ENCODE peak calls at places on chromosomes 5 and 9, in ten cellular contexts. W, B, S, M, Q, D, U, L, J and X are unnamed samples.

GRCh38 chr5:155728146-155728856 is 598.7 kb upstream of the SGCD start:
- DNase-seq in W (no peak), B (peak), S (peak), M (no peak), Q (no peak), D (peak), U (peak), L (peak), J (peak), X (no peak)

GRCh38 chr5:74594172-74595040 is 46.1 kb downstream of the ENC1 start:
- DNase-seq in W (no peak), B (no peak), S (no peak), M (no peak), Q (no peak), D (no peak), U (no peak), L (no peak), J (no peak), X (no peak)

GRCh38 chr5:123012321-123012720 is 24.2 kb downstream of the PPIC start:
- DNase-seq in W (no peak), B (no peak), S (no peak), M (no peak), Q (no peak), D (no peak), U (no peak), L (no peak), J (no peak), X (no peak)

GRCh38 chr9:80922544-80922943 is 766.8 kb downstream of the TLE1 start:
- DNase-seq in W (no peak), B (no peak), S (no peak), M (no peak), Q (no peak), D (no peak), U (no peak), L (no peak), J (no peak), X (no peak)

GRCh38 chr9:112271466-112272098 is 61.8 kb downstream of the PTBP3 start:
- DNase-seq in W (no peak), B (no peak), S (no peak), M (no peak), Q (peak), D (no peak), U (no peak), L (no peak), J (no peak), X (no peak)

GRCh38 chr5:135484563-135485157 is 32.5 kb upstream of the TIFAB start:
- DNase-seq in W (no peak), B (no peak), S (peak), M (no peak), Q (no peak), D (no peak), U (no peak), L (no peak), J (no peak), X (no peak)

GRCh38 chr9:35836595-35836994 is 7.6 kb downstream of the TMEM8B start:
- DNase-seq in W (no peak), B (no peak), S (peak), M (no peak), Q (no peak), D (no peak), U (no peak), L (no peak), J (no peak), X (no peak)

GRCh38 chr9:106324596-106325280 is 538.2 kb upstream of the ZNF462 start:
- DNase-seq in W (no peak), B (no peak), S (no peak), M (no peak), Q (no peak), D (no peak), U (no peak), L (no peak), J (no peak), X (no peak)

GRCh38 chr9:134226221-134226930 is 62.0 kb upstream of the RNU6ATAC start:
- DNase-seq in W (no peak), B (peak), S (no peak), M (no peak), Q (peak), D (no peak), U (peak), L (no peak), J (no peak), X (no peak)

GRCh38 chr5:122126177-122126701 is 3.1 kb upstream of the ZNF474 start:
- DNase-seq in W (no peak), B (no peak), S (no peak), M (no peak), Q (no peak), D (no peak), U (no peak), L (no peak), J (no peak), X (no peak)

GRCh38 chr5:2999926-3000325 is 248.4 kb upstream of the IRX2 start:
- DNase-seq in W (no peak), B (no peak), S (peak), M (no peak), Q (no peak), D (no peak), U (peak), L (no peak), J (no peak), X (no peak)

GRCh38 chr9:21974542-21975409 is 19.4 kb downstream of the CDKN2A start:
- DNase-seq in W (no peak), B (no peak), S (peak), M (peak), Q (no peak), D (peak), U (peak), L (no peak), J (peak), X (no peak)

GRCh38 chr9:6024035-6024554 is 8.7 kb upstream of the RANBP6 start:
- DNase-seq in W (no peak), B (no peak), S (no peak), M (no peak), Q (peak), D (no peak), U (no peak), L (no peak), J (no peak), X (no peak)

GRCh38 chr9:78566948-78567675 is 270.2 kb downstream of the PSAT1 start:
- DNase-seq in W (no peak), B (no peak), S (no peak), M (no peak), Q (no peak), D (no peak), U (no peak), L (no peak), J (no peak), X (no peak)

GRCh38 chr9:124779368-124780059 is 2.6 kb downstream of the OLFML2A start:
- DNase-seq in W (no peak), B (no peak), S (peak), M (no peak), Q (peak), D (peak), U (peak), L (no peak), J (peak), X (no peak)

GRCh38 chr9:36991516-36992134 is 42.4 kb downstream of the PAX5 start:
- DNase-seq in W (no peak), B (no peak), S (no peak), M (peak), Q (no peak), D (no peak), U (no peak), L (no peak), J (no peak), X (no peak)

GRCh38 chr9:34685591-34685990 is 5.5 kb downstream of the CCL19 start:
- DNase-seq in W (no peak), B (no peak), S (no peak), M (no peak), Q (no peak), D (no peak), U (no peak), L (no peak), J (no peak), X (no peak)

GRCh38 chr9:114733814-114734213 is 51.8 kb upstream of the TEX48 start:
- DNase-seq in W (no peak), B (no peak), S (no peak), M (no peak), Q (no peak), D (no peak), U (no peak), L (no peak), J (no peak), X (no peak)

GRCh38 chr9:123174887-123175518 is 93.4 kb downstream of the STRBP start:
- DNase-seq in W (no peak), B (no peak), S (no peak), M (peak), Q (no peak), D (no peak), U (no peak), L (no peak), J (no peak), X (no peak)

GRCh38 chr9:114004221-114004716 is 73.8 kb downstream of the AMBP start:
- DNase-seq in W (peak), B (peak), S (peak), M (no peak), Q (no peak), D (peak), U (peak), L (peak), J (peak), X (no peak)

GRCh38 chr9:694499-695154 is 146.9 kb upstream of the DMRT1 start:
- DNase-seq in W (peak), B (no peak), S (no peak), M (no peak), Q (no peak), D (no peak), U (no peak), L (no peak), J (no peak), X (no peak)

GRCh38 chr5:76983468-76983867 is 30.6 kb downstream of the CRHBP start:
- DNase-seq in W (no peak), B (peak), S (no peak), M (no peak), Q (no peak), D (no peak), U (no peak), L (no peak), J (no peak), X (no peak)

GRCh38 chr5:84327591-84327990 is 57.1 kb downstream of the EDIL3 start:
- DNase-seq in W (no peak), B (no peak), S (no peak), M (no peak), Q (no peak), D (no peak), U (no peak), L (no peak), J (no peak), X (no peak)

GRCh38 chr9:6567140-6567591 is 78.4 kb downstream of the GLDC start:
- DNase-seq in W (no peak), B (no peak), S (no peak), M (peak), Q (no peak), D (no peak), U (peak), L (no peak), J (no peak), X (no peak)

GRCh38 chr5:79853676-79854418 is 137.2 kb downstream of the MTX3 start:
- DNase-seq in W (no peak), B (no peak), S (peak), M (no peak), Q (peak), D (no peak), U (no peak), L (no peak), J (no peak), X (no peak)

GRCh38 chr5:172902497-172903472 is 56.4 kb upstream of the RPL26L1 start:
- DNase-seq in W (peak), B (peak), S (no peak), M (no peak), Q (peak), D (no peak), U (peak), L (peak), J (peak), X (no peak)

GRCh38 chr5:134148986-134149539 is 27.7 kb downstream of the SKP1 start:
- DNase-seq in W (no peak), B (no peak), S (no peak), M (no peak), Q (peak), D (no peak), U (no peak), L (no peak), J (no peak), X (no peak)

GRCh38 chr5:145345883-145346282 is 489.3 kb downstream of the PRELID2 start:
- DNase-seq in W (no peak), B (no peak), S (no peak), M (no peak), Q (no peak), D (no peak), U (no peak), L (no peak), J (no peak), X (no peak)

GRCh38 chr5:73818357-73818756 is 192.4 kb downstream of the ARHGEF28 start:
- DNase-seq in W (no peak), B (no peak), S (no peak), M (no peak), Q (no peak), D (no peak), U (no peak), L (no peak), J (no peak), X (no peak)

GRCh38 chr5:13244151-13244550 is 700.3 kb downstream of the DNAH5 start:
- DNase-seq in W (no peak), B (peak), S (no peak), M (no peak), Q (no peak), D (peak), U (no peak), L (no peak), J (no peak), X (no peak)

GRCh38 chr5:177312649-177313181 is 1.0 kb upstream of the MXD3 start:
- DNase-seq in W (no peak), B (no peak), S (no peak), M (no peak), Q (peak), D (peak), U (no peak), L (no peak), J (no peak), X (no peak)

GRCh38 chr9:101235105-101235866 is 149.5 kb downstream of the BAAT start:
- DNase-seq in W (no peak), B (no peak), S (no peak), M (no peak), Q (peak), D (no peak), U (no peak), L (no peak), J (no peak), X (no peak)

DNA sequence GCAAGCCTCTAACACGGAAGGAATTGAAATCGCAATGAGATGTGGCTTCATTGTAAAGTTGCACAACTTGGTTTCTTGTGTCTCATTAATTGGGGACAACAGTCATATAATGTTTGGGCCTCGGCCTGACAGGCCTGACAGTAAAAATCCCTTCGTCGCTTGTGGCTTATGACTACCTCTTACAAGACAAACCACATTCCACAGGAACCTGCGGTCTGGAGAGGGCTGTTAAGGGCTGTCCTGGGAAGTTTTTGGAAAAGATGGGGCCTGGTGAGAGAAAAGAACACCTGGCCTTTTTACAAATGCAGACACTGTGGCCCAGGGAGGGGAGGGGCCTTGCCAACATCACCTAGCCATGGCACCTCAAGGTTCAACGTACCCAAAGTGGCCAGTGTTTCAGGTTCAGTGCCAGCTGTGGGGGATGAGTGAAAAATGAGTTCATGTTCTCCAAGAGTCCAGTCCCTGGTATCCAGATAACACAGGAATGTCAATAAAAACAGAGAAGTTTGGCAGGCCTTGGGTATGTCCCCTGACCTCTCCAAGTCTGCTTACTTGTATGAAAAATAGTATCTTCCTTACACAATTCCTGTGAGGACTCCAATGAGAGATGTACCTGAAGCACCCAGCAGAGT is 22.2 kb downstream of the SHB start:
- DNase-seq in W (no peak), B (peak), S (no peak), M (no peak), Q (peak), D (no peak), U (peak), L (no peak), J (no peak), X (no peak)
- TF ChIP-seq POLR2A in W (no peak), B (no peak), S (no peak), M (no peak), Q (no peak), D (no peak), U (peak), L (no peak), J (no peak), X (no peak)

GRCh38 chr9:96762562-96762961 is 15.3 kb downstream of the ZNF510 start:
- DNase-seq in W (no peak), B (no peak), S (no peak), M (no peak), Q (no peak), D (no peak), U (no peak), L (no peak), J (no peak), X (no peak)

GRCh38 chr9:96758845-96759673 is 18.8 kb downstream of the ZNF510 start:
- DNase-seq in W (no peak), B (no peak), S (no peak), M (no peak), Q (no peak), D (no peak), U (no peak), L (no peak), J (no peak), X (no peak)
- H3K4me3 ChIP-seq in W (peak), B (no peak), S (no peak), M (peak), Q (no peak), D (no peak), U (peak), L (no peak), J (no peak), X (no peak)

GRCh38 chr5:126591549-126591948 is 3.5 kb downstream of the ALDH7A1 start:
- DNase-seq in W (no peak), B (no peak), S (no peak), M (peak), Q (no peak), D (no peak), U (peak), L (no peak), J (no peak), X (no peak)

GRCh38 chr5:126597156-126597555 is 2.1 kb upstream of the ALDH7A1 start:
- DNase-seq in W (no peak), B (no peak), S (no peak), M (no peak), Q (peak), D (no peak), U (no peak), L (no peak), J (no peak), X (no peak)

GRCh38 chr5:126595486-126596083 is 566 bp upstream of the ALDH7A1 start:
- DNase-seq in W (no peak), B (no peak), S (no peak), M (no peak), Q (no peak), D (no peak), U (peak), L (no peak), J (no peak), X (no peak)

GRCh38 chr5:126594077-126594476 is 942 bp downstream of the ALDH7A1 start:
- DNase-seq in W (no peak), B (no peak), S (no peak), M (no peak), Q (no peak), D (no peak), U (peak), L (no peak), J (no peak), X (no peak)

DNA sequence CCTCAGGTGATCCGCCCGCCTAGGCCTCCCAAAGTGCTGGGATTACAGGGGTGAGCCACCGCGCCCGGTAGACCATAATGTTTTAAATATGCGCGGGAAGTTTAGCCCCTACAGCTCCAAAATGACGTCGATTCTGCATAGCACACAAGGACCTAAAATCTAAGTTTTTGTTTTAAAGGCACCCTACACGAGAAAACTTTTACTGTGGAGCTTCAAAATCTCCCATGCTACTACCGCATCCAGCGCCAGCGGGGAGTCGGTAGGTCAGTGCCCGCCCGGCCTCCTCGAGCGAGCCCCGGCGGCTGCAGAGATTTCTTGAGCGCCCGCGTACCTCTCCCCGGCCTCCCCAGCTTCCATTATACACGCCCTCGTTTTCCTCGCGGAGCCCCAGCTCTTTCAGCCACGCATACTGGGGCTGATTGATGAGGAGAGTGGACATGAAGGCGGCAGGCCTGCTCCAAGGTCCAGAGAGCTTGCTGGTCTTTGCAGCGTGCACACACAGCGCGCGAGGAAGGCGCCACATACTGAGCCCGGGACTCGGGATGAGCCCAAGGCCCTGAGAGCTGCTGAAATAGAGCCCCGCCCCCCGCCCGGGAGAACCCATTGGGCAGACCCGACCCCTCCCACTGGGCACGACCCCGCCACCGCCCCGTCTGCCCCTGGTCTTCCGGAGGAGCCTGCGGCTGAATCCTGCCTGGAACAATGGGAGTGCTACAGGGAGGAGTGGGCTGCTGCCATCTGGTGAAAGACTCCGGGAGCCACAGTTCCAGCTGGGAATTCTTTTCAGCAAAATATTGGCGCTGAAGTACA is at the start of gene ALDH7A1:
- DNase-seq in W (peak), B (peak), S (peak), M (peak), Q (peak), D (peak), U (peak), L (peak), J (peak), X (peak)
- TF ChIP-seq POLR2A in W (peak), B (peak), S (no peak), M (peak), Q (peak), D (peak), U (peak), L (peak), J (peak), X (peak)

GRCh38 chr9:138103824-138104206 is 226.2 kb downstream of the CACNA1B start:
- DNase-seq in W (no peak), B (no peak), S (no peak), M (no peak), Q (no peak), D (peak), U (peak), L (no peak), J (no peak), X (no peak)
- H3K4me3 ChIP-seq in W (no peak), B (no peak), S (no peak), M (no peak), Q (no peak), D (no peak), U (no peak), L (no peak), J (no peak), X (no peak)